ENCODE peak calls at places on chromosome 7, in five cellular contexts. One of them, this sample, is unnamed.

GRCh38 chr7:46291064-46291463 is 370.0 kb upstream of the IGFBP3 start:
- DNase-seq in cardiac muscle cell: peak; percentile 43
- DNase-seq in mammary epithelial cell: peak; percentile 96
- DNase-seq in SJCRH30: peak; percentile 63
- DNase-seq in heart left ventricle: no peak
- DNase-seq in this sample: no peak

GRCh38 chr7:115086146-115086841 is 164.4 kb downstream of the MDFIC start:
- DNase-seq in mammary epithelial cell: no peak
- DNase-seq in heart left ventricle: no peak
- DNase-seq in SJCRH30: no peak
- DNase-seq in cardiac muscle cell: no peak
- DNase-seq in this sample: no peak

GRCh38 chr7:108314049-108314448 is 142.2 kb downstream of the NRCAM start:
- DNase-seq in mammary epithelial cell: no peak
- DNase-seq in SJCRH30: no peak
- DNase-seq in cardiac muscle cell: no peak
- DNase-seq in heart left ventricle: no peak
- DNase-seq in this sample: no peak

GRCh38 chr7:133822816-133823552 is 304.2 kb upstream of the LRGUK start:
- DNase-seq in mammary epithelial cell: no peak
- DNase-seq in heart left ventricle: no peak
- DNase-seq in SJCRH30: no peak
- DNase-seq in cardiac muscle cell: no peak
- DNase-seq in this sample: no peak

GRCh38 chr7:142298009-142298408 is 40.2 kb upstream of the PRSS58 start:
- DNase-seq in cardiac muscle cell: no peak
- DNase-seq in SJCRH30: peak; percentile 30
- DNase-seq in heart left ventricle: no peak
- DNase-seq in mammary epithelial cell: peak; percentile 15
- DNase-seq in this sample: no peak

GRCh38 chr7:101486056-101486763 is 123.5 kb downstream of the COL26A1 start:
- DNase-seq in cardiac muscle cell: peak; percentile 14
- DNase-seq in mammary epithelial cell: no peak
- DNase-seq in SJCRH30: peak; percentile 82
- DNase-seq in heart left ventricle: no peak
- DNase-seq in this sample: no peak

GRCh38 chr7:47647213-47647985 is 65.5 kb upstream of the TNS3 start:
- DNase-seq in heart left ventricle: no peak
- DNase-seq in mammary epithelial cell: no peak
- DNase-seq in SJCRH30: no peak
- DNase-seq in cardiac muscle cell: no peak
- DNase-seq in this sample: peak; percentile 13

GRCh38 chr7:77331938-77332695 is 84.0 kb downstream of the GSAP start:
- DNase-seq in SJCRH30: peak; percentile 92
- DNase-seq in mammary epithelial cell: peak; percentile 80
- DNase-seq in cardiac muscle cell: peak; percentile 93
- DNase-seq in heart left ventricle: peak; percentile 68
- DNase-seq in this sample: peak; percentile 49

GRCh38 chr7:27166475-27167169 is 1.3 kb upstream of the HOXA9 start:
- DNase-seq in mammary epithelial cell: no peak
- DNase-seq in SJCRH30: no peak
- DNase-seq in heart left ventricle: no peak
- DNase-seq in cardiac muscle cell: no peak
- DNase-seq in this sample: no peak

GRCh38 chr7:24885716-24886115 is 94.3 kb downstream of the OSBPL3 start:
- DNase-seq in SJCRH30: no peak
- DNase-seq in heart left ventricle: no peak
- DNase-seq in cardiac muscle cell: no peak
- DNase-seq in mammary epithelial cell: no peak
- DNase-seq in this sample: no peak

GRCh38 chr7:18829518-18830252 is 287.8 kb downstream of the TWIST1 start:
- DNase-seq in cardiac muscle cell: peak; percentile 79
- DNase-seq in heart left ventricle: no peak
- DNase-seq in SJCRH30: no peak
- DNase-seq in mammary epithelial cell: peak; percentile 43
- DNase-seq in this sample: no peak

GRCh38 chr7:40219917-40220316 is 85.1 kb downstream of the SUGCT start:
- DNase-seq in cardiac muscle cell: peak; percentile 74
- DNase-seq in mammary epithelial cell: peak; percentile 41
- DNase-seq in heart left ventricle: no peak
- DNase-seq in SJCRH30: peak; percentile 5
- DNase-seq in this sample: no peak

GRCh38 chr7:46534593-46535271 is 613.7 kb upstream of the IGFBP3 start:
- DNase-seq in cardiac muscle cell: peak; percentile 92
- DNase-seq in mammary epithelial cell: no peak
- DNase-seq in heart left ventricle: no peak
- DNase-seq in SJCRH30: peak; percentile 46
- DNase-seq in this sample: no peak

GRCh38 chr7:139582671-139583155 is 59.2 kb downstream of the CLEC2L start:
- DNase-seq in heart left ventricle: no peak
- DNase-seq in mammary epithelial cell: no peak
- DNase-seq in cardiac muscle cell: no peak
- DNase-seq in SJCRH30: no peak
- DNase-seq in this sample: no peak

GRCh38 chr7:1902231-1902855 is 232.3 kb downstream of the ELFN1 start:
- DNase-seq in SJCRH30: no peak
- DNase-seq in cardiac muscle cell: no peak
- DNase-seq in heart left ventricle: no peak
- DNase-seq in mammary epithelial cell: no peak
- DNase-seq in this sample: no peak

GRCh38 chr7:30778246-30779025 is 7.2 kb downstream of the MINDY4 start:
- DNase-seq in heart left ventricle: peak; percentile 42
- DNase-seq in mammary epithelial cell: no peak
- DNase-seq in SJCRH30: no peak
- DNase-seq in cardiac muscle cell: no peak
- DNase-seq in this sample: no peak

GRCh38 chr7:43039346-43039745 is 73.1 kb upstream of the HECW1 start:
- DNase-seq in SJCRH30: no peak
- DNase-seq in heart left ventricle: no peak
- DNase-seq in mammary epithelial cell: no peak
- DNase-seq in cardiac muscle cell: no peak
- DNase-seq in this sample: no peak

GRCh38 chr7:40015790-40016296 is 65.8 kb downstream of the CDK13 start:
- DNase-seq in heart left ventricle: no peak
- DNase-seq in mammary epithelial cell: peak; percentile 39
- DNase-seq in cardiac muscle cell: peak; percentile 66
- DNase-seq in SJCRH30: peak; percentile 7
- DNase-seq in this sample: no peak

GRCh38 chr7:36279251-36279925 is 110.3 kb upstream of the ANLN start:
- DNase-seq in mammary epithelial cell: no peak
- DNase-seq in heart left ventricle: no peak
- DNase-seq in SJCRH30: no peak
- DNase-seq in cardiac muscle cell: no peak
- DNase-seq in this sample: no peak

GRCh38 chr7:129166745-129167144 is 21.7 kb upstream of the SMO start:
- DNase-seq in cardiac muscle cell: no peak
- DNase-seq in heart left ventricle: no peak
- DNase-seq in mammary epithelial cell: peak; percentile 27
- DNase-seq in SJCRH30: no peak
- DNase-seq in this sample: no peak

GRCh38 chr7:51020944-51021343 is 238.2 kb upstream of the GRB10 start:
- DNase-seq in cardiac muscle cell: no peak
- DNase-seq in heart left ventricle: peak; percentile 2
- DNase-seq in mammary epithelial cell: no peak
- DNase-seq in SJCRH30: no peak
- DNase-seq in this sample: no peak

GRCh38 chr7:71144963-71145362 is 13.0 kb downstream of the GALNT17 start:
- DNase-seq in mammary epithelial cell: no peak
- DNase-seq in cardiac muscle cell: no peak
- DNase-seq in SJCRH30: no peak
- DNase-seq in heart left ventricle: no peak
- DNase-seq in this sample: no peak

GRCh38 chr7:106010331-106010730 is 47.3 kb downstream of the CDHR3 start:
- DNase-seq in cardiac muscle cell: peak; percentile 52
- DNase-seq in mammary epithelial cell: no peak
- DNase-seq in heart left ventricle: no peak
- DNase-seq in SJCRH30: no peak
- DNase-seq in this sample: no peak

GRCh38 chr7:29189743-29190201 is 4.8 kb upstream of the CHN2 start:
- DNase-seq in cardiac muscle cell: peak; percentile 54
- DNase-seq in heart left ventricle: peak; percentile 60
- DNase-seq in mammary epithelial cell: peak; percentile 34
- DNase-seq in SJCRH30: peak; percentile 73
- DNase-seq in this sample: no peak

GRCh38 chr7:107874605-107875446 is 16.2 kb upstream of the DLD start:
- DNase-seq in cardiac muscle cell: peak; percentile 80
- DNase-seq in mammary epithelial cell: peak; percentile 36
- DNase-seq in heart left ventricle: peak; percentile 22
- DNase-seq in SJCRH30: peak; percentile 85
- DNase-seq in this sample: peak; percentile 45

GRCh38 chr7:142482899-142483658 is 225.2 kb upstream of the PRSS58 start:
- DNase-seq in cardiac muscle cell: peak; percentile 66
- DNase-seq in heart left ventricle: no peak
- DNase-seq in mammary epithelial cell: peak; percentile 27
- DNase-seq in SJCRH30: peak; percentile 67
- DNase-seq in this sample: peak; percentile 49

GRCh38 chr7:83111391-83111790 is 51.3 kb downstream of the PCLO start:
- DNase-seq in mammary epithelial cell: no peak
- DNase-seq in heart left ventricle: no peak
- DNase-seq in cardiac muscle cell: no peak
- DNase-seq in SJCRH30: no peak
- DNase-seq in this sample: no peak

GRCh38 chr7:1604383-1604782 is 34.6 kb upstream of the PSMG3 start:
- DNase-seq in heart left ventricle: no peak
- DNase-seq in SJCRH30: no peak
- DNase-seq in mammary epithelial cell: no peak
- DNase-seq in cardiac muscle cell: no peak
- DNase-seq in this sample: no peak

GRCh38 chr7:52498319-52498718 is 537.1 kb upstream of the POM121L12 start:
- DNase-seq in cardiac muscle cell: no peak
- DNase-seq in SJCRH30: no peak
- DNase-seq in heart left ventricle: no peak
- DNase-seq in mammary epithelial cell: no peak
- DNase-seq in this sample: no peak

DNA sequence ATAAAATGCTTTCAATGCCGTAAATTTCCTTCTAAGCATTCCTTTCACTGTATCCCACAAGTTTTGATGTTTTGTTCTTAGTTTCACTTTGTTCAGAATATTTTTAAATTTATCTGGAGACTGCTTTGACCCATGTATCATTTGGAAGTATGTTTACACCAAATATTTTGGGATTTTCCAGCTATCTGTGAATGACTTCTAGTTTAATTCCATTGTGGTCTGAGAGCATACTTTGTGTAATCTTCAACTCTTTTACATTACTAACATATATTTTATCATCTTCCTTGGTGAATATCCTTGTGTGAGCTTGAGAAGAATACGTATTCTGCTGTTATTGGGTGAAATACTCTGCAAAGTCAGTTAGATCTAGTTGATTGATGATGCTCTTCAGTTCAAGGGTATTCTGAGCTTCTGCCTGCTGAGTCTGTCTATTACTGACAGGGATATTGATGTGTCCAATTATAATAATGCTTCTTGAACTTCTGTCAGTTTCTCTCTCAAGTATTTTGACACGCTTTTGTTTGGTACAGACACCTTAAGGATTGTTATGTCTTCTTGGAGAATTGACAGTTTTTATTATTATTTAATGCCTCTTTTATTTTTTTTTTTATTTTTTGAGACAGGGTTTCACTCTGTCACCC is 31.6 kb downstream of the MKLN1 start:
- DNase-seq in mammary epithelial cell: no peak
- DNase-seq in SJCRH30: no peak
- DNase-seq in cardiac muscle cell: no peak
- DNase-seq in heart left ventricle: no peak
- DNase-seq in this sample: no peak
- H3K4me1 ChIP-seq in mammary epithelial cell: no peaks in the 10 kb centered on the region
- H3K4me1 ChIP-seq in SJCRH30: peaks cover 6% of the 10 kb centered on the region
- H3K4me1 ChIP-seq in cardiac muscle cell: peaks cover 12% of the 10 kb centered on the region
- H3K4me1 ChIP-seq in heart left ventricle: peaks cover 99% of the 10 kb centered on the region
- H3K4me1 ChIP-seq in this sample: peaks cover 20% of the 10 kb centered on the region

DNA sequence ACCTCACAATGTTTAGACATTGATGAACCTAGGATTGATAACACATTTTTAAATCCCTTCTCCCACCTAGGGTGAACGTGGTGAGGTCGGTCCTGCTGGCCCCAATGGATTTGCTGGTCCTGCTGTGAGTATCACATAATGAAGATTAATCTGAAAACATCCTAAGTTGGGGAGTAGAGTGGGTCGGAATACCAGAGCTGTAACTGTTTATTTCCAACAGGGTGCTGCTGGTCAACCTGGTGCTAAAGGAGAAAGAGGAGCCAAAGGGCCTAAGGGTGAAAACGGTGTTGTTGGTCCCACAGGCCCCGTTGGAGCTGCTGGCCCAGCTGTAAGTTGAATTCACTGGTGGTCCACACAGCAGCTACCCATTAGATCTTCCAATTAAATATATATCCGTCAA is 25.6 kb downstream of the COL1A2 start:
- DNase-seq in heart left ventricle: no peak
- DNase-seq in SJCRH30: no peak
- DNase-seq in mammary epithelial cell: no peak
- DNase-seq in cardiac muscle cell: peak; percentile 36
- DNase-seq in this sample: no peak
- H3K36me3 ChIP-seq in heart left ventricle: peaks cover 24% of the 10 kb centered on the region
- H3K36me3 ChIP-seq in SJCRH30: no peaks in the 10 kb centered on the region
- H3K36me3 ChIP-seq in mammary epithelial cell: no peaks in the 10 kb centered on the region
- H3K36me3 ChIP-seq in cardiac muscle cell: peaks cover 4% of the 10 kb centered on the region
- H3K36me3 ChIP-seq in this sample: no peaks in the 10 kb centered on the region

GRCh38 chr7:83861-84632 is 108.3 kb upstream of the FAM20C start:
- DNase-seq in SJCRH30: no peak
- DNase-seq in mammary epithelial cell: no peak
- DNase-seq in cardiac muscle cell: no peak
- DNase-seq in heart left ventricle: no peak
- DNase-seq in this sample: no peak

GRCh38 chr7:85074-85945 is 107.1 kb upstream of the FAM20C start:
- DNase-seq in heart left ventricle: no peak
- DNase-seq in SJCRH30: no peak
- DNase-seq in cardiac muscle cell: peak; percentile 70
- DNase-seq in mammary epithelial cell: peak; percentile 58
- DNase-seq in this sample: no peak

GRCh38 chr7:83166-83840 is 109.1 kb upstream of the FAM20C start:
- DNase-seq in mammary epithelial cell: no peak
- DNase-seq in SJCRH30: no peak
- DNase-seq in heart left ventricle: no peak
- DNase-seq in cardiac muscle cell: no peak
- DNase-seq in this sample: no peak

GRCh38 chr7:86116-86515 is 106.3 kb upstream of the FAM20C start:
- DNase-seq in heart left ventricle: no peak
- DNase-seq in mammary epithelial cell: no peak
- DNase-seq in SJCRH30: no peak
- DNase-seq in cardiac muscle cell: no peak
- DNase-seq in this sample: no peak

GRCh38 chr7:84633-85020 is 107.7 kb upstream of the FAM20C start:
- DNase-seq in SJCRH30: no peak
- DNase-seq in mammary epithelial cell: no peak
- DNase-seq in heart left ventricle: no peak
- DNase-seq in cardiac muscle cell: no peak
- DNase-seq in this sample: no peak
- H3K4me3 ChIP-seq in SJCRH30: no peak overlapping the region
- H3K4me3 ChIP-seq in mammary epithelial cell: no peak overlapping the region
- H3K4me3 ChIP-seq in heart left ventricle: no peak overlapping the region
- H3K4me3 ChIP-seq in cardiac muscle cell: no peak overlapping the region
- H3K4me3 ChIP-seq in this sample: no peak overlapping the region

DNA sequence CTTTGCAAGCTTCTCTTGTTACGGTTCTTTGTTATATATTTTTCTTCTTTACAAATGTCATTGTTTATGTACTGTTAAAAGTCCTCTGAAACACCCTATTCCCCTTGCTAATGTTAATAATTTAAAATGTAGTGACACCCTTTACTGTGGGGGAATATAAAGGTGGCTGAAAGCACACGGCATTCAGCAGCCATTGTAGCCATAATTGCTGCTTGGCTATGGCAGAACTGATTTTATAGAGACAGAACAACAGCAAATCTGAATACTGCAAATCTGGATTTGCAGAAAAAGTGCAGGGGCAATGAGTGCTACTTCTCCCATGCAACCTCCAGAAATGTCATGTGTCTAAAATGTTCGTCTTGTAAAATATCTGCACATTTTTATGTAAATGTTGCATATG is 3.7 kb upstream of the WASL start:
- DNase-seq in cardiac muscle cell: no peak
- DNase-seq in mammary epithelial cell: no peak
- DNase-seq in SJCRH30: no peak
- DNase-seq in heart left ventricle: no peak
- DNase-seq in this sample: no peak
- H3K4me1 ChIP-seq in cardiac muscle cell: peaks cover 27% of the 10 kb centered on the region
- H3K4me1 ChIP-seq in mammary epithelial cell: peaks cover 31% of the 10 kb centered on the region
- H3K4me1 ChIP-seq in SJCRH30: peaks cover 6% of the 10 kb centered on the region
- H3K4me1 ChIP-seq in heart left ventricle: peaks cover 13% of the 10 kb centered on the region
- H3K4me1 ChIP-seq in this sample: peaks cover 4% of the 10 kb centered on the region